ENCODE peak calls at places on chromosomes 5 and 9, in four cellular contexts. L is HepG2, I is K562, B is GM12878. Z is an unnamed sample.

GRCh38 chr9:32703635-32704034 is 68.2 kb upstream of the TAF1L start:
- DNase-seq in L (peak), I (peak), B (no peak), Z (no peak)

GRCh38 chr5:133364916-133365315 is 247.4 kb downstream of the FSTL4 start:
- DNase-seq in L (no peak), I (no peak), B (no peak), Z (no peak)

GRCh38 chr9:106733828-106734227 is 129.1 kb upstream of the ZNF462 start:
- DNase-seq in L (no peak), I (no peak), B (no peak), Z (no peak)

GRCh38 chr9:28624771-28625170 is 1051.5 kb upstream of the C9orf72 start:
- DNase-seq in L (no peak), I (no peak), B (no peak), Z (no peak)

GRCh38 chr5:40594811-40595210 is 84.9 kb upstream of the PTGER4 start:
- DNase-seq in L (no peak), I (no peak), B (no peak), Z (no peak)

GRCh38 chr9:78121488-78121887 is 89.9 kb upstream of the GNAQ start:
- DNase-seq in L (peak), I (peak), B (no peak), Z (peak)

GRCh38 chr5:77863181-77863580 is 87.0 kb upstream of the TBCA start:
- DNase-seq in L (no peak), I (no peak), B (no peak), Z (no peak)

GRCh38 chr9:7298123-7298522 is 501.5 kb downstream of the DMAC1 start:
- DNase-seq in L (no peak), I (no peak), B (peak), Z (no peak)

GRCh38 chr5:169395136-169395535 is 94.2 kb upstream of the SLIT3 start:
- DNase-seq in L (no peak), I (no peak), B (no peak), Z (no peak)

GRCh38 chr5:13746026-13746425 is 198.5 kb downstream of the DNAH5 start:
- DNase-seq in L (no peak), I (no peak), B (no peak), Z (no peak)

GRCh38 chr9:27771803-27772545 is 198.7 kb upstream of the C9orf72 start:
- DNase-seq in L (no peak), I (no peak), B (no peak), Z (peak)

GRCh38 chr5:145062280-145062679 is 772.9 kb downstream of the PRELID2 start:
- DNase-seq in L (no peak), I (no peak), B (no peak), Z (no peak)

GRCh38 chr9:72292874-72293607 is 72.0 kb downstream of the ZFAND5 start:
- DNase-seq in L (no peak), I (peak), B (no peak), Z (no peak)

GRCh38 chr9:82606761-82607382 is 456.1 kb downstream of the RASEF start:
- DNase-seq in L (peak), I (peak), B (peak), Z (peak)

GRCh38 chr5:38420691-38421395 is 135.6 kb downstream of the LIFR start:
- DNase-seq in L (peak), I (peak), B (no peak), Z (peak)

GRCh38 chr5:124996764-124997077 is 250.3 kb upstream of the ZNF608 start:
- DNase-seq in L (no peak), I (no peak), B (no peak), Z (peak)
- TF ChIP-seq CBX5 in L (no peak), I (no peak), B (no peak), Z (no peak)

DNA sequence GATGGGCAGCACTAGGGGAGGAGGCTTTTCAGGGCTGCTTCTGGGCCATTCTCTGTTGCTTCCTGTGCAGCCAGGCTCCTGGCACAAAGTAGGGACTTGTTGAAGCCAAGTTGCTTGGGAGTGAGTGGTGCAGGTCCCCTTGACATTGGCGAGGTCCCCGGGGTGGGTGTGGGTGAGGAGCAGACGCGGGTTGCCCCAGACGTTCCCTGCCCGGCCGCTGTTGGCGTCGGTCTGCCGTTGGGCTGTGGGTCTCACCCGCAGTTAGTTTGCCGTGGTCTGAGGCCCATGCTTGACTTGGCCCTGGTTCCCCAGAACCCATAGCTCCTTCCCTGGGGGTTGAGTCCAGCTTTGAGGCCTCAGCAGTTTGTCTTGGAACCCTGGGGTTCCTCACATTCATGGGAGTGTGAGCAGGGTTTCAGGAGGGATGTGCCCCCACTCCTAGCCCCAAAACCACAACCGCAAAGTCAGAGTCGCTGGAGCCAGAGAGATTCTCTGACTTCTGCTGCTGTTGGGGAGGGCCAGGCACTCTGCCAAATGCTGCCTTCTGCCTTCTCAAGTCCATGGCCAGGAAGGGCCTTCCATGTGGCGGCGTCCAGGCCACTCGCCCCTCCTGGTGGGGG is 77.5 kb downstream of the RXRA start:
- DNase-seq in L (no peak), I (peak), B (no peak), Z (no peak)
- TF ChIP-seq CBX5 in L (no peak), I (no peak), B (no peak), Z (no peak)

GRCh38 chr5:143248391-143248790 is 155.1 kb downstream of the NR3C1 start:
- DNase-seq in L (no peak), I (no peak), B (no peak), Z (no peak)
- TF ChIP-seq CBX5 in L (no peak), I (no peak), B (no peak), Z (no peak)

GRCh38 chr5:10860196-10860543 is 99.1 kb upstream of the DAP start:
- DNase-seq in L (no peak), I (no peak), B (no peak), Z (no peak)

GRCh38 chr5:10867408-10868303 is 106.6 kb upstream of the DAP start:
- DNase-seq in L (no peak), I (no peak), B (no peak), Z (no peak)

GRCh38 chr5:10860645-10861455 is 99.8 kb upstream of the DAP start:
- DNase-seq in L (no peak), I (no peak), B (no peak), Z (no peak)

GRCh38 chr5:10866913-10867312 is 105.9 kb upstream of the DAP start:
- DNase-seq in L (no peak), I (peak), B (no peak), Z (no peak)

DNA sequence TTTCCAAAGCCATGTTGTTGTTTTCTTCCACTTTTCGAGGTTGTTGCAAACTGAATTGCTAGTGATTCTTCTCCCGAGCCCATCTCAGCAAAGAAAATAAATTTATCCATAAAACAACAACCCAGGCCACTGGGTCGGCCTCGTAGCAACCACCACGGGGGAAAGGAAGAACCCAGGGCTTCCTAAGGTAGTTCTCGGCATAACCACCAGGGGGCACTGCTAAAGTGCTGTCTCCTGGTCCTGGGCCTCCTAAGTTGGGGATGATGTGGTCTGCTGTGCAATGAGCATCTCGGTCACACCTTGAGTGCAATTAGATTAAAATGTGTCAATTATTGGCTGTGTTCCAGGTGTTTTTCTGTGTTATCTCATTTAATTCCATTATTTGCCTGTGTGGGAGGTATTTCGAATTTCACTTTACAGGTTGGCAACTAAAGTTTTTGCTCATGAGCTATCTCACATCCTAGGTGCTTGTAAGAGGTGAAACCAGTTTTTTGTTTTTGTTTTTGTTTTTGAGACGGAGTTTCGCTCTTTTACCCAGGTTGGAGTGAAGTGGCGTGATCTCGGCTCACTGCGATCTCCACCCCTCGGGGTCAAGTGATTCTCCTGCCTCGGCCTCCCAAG is 102.8 kb upstream of the DAP start:
- DNase-seq in L (peak), I (peak), B (peak), Z (peak)
- TF ChIP-seq CBX5 in L (no peak), I (no peak), B (no peak), Z (no peak)

DNA sequence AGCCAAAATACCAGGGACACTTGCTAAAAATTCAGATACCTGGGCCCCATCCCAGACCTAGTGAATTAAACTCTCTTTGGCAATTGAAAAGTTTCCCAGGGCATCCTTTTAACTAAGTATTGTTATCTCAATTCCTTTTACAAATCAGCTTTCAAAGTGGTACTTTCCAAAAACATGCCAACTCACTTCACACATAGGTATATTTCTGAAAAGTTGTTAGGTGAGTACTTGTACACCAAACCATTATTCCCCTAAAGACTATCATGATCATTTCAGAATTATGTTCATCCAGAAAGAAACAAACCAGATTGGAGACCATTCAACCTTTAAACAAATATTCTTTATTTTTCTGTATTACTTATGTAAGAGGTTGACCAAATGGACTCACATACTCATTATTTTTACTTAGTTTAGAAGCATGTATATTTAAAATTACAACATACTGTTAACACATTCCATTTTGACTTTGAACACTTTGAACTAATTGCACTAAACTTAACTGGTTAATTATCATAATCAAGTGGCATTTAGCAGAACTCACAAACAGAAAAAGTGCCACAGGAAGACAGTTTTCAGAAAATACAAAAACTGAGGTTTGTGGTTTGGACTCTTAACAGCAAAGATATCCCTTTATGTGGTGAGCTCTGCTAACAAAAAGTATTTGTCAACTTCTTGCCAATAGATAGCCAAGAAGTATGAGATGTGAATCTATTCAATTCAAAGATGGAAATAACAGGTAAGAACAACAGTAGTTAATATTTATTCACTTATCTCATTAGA is 40.7 kb downstream of the KIAA0825 start:
- DNase-seq in L (no peak), I (no peak), B (peak), Z (no peak)
- TF ChIP-seq CBX5 in L (no peak), I (no peak), B (no peak), Z (no peak)

GRCh38 chr5:135880278-135880677 is 15.4 kb downstream of the IL9 start:
- DNase-seq in L (peak), I (peak), B (no peak), Z (peak)
- TF ChIP-seq CBX5 in L (no peak), I (no peak), B (no peak), Z (no peak)